ENCODE peak calls at places on chromosomes 1 and 21, in eight cellular contexts. One of them, this sample, is unnamed.

GRCh38 chr1:20271498-20272400 is 18.9 kb upstream of the VWA5B1 start:
- DNase-seq in endodermal cell: no peak
- DNase-seq in fibroblast of pulmonary artery: peak
- DNase-seq in psoas muscle: no peak
- DNase-seq in NB4: no peak
- DNase-seq in IMR-90: no peak
- DNase-seq in cardiac fibroblast: peak
- DNase-seq in BJ: no peak
- DNase-seq in this sample: peak

GRCh38 chr1:233244183-233244582 is 51.3 kb downstream of the PCNX2 start:
- DNase-seq in endodermal cell: no peak
- DNase-seq in fibroblast of pulmonary artery: peak
- DNase-seq in psoas muscle: no peak
- DNase-seq in NB4: no peak
- DNase-seq in IMR-90: peak
- DNase-seq in cardiac fibroblast: peak
- DNase-seq in BJ: peak
- DNase-seq in this sample: peak

GRCh38 chr1:247528812-247529474 is 7.3 kb downstream of the OR2C3 start:
- DNase-seq in endodermal cell: no peak
- DNase-seq in fibroblast of pulmonary artery: no peak
- DNase-seq in psoas muscle: no peak
- DNase-seq in NB4: no peak
- DNase-seq in IMR-90: no peak
- DNase-seq in cardiac fibroblast: no peak
- DNase-seq in BJ: no peak
- DNase-seq in this sample: no peak

GRCh38 chr21:16532841-16533240 is 803.1 kb downstream of the USP25 start:
- DNase-seq in endodermal cell: no peak
- DNase-seq in fibroblast of pulmonary artery: peak
- DNase-seq in psoas muscle: no peak
- DNase-seq in NB4: no peak
- DNase-seq in IMR-90: peak
- DNase-seq in cardiac fibroblast: peak
- DNase-seq in BJ: no peak
- DNase-seq in this sample: peak

GRCh38 chr21:34796518-34797201 is 127.9 kb downstream of the CLIC6 start:
- DNase-seq in endodermal cell: peak
- DNase-seq in fibroblast of pulmonary artery: no peak
- DNase-seq in psoas muscle: no peak
- DNase-seq in NB4: no peak
- DNase-seq in IMR-90: no peak
- DNase-seq in cardiac fibroblast: no peak
- DNase-seq in BJ: no peak
- DNase-seq in this sample: no peak

GRCh38 chr1:112501810-112502641 is 6.7 kb upstream of the WNT2B start:
- DNase-seq in endodermal cell: peak
- DNase-seq in fibroblast of pulmonary artery: peak
- DNase-seq in psoas muscle: peak
- DNase-seq in NB4: peak
- DNase-seq in IMR-90: peak
- DNase-seq in cardiac fibroblast: peak
- DNase-seq in BJ: no peak
- DNase-seq in this sample: peak

GRCh38 chr1:50271968-50272578 is 151.2 kb downstream of the DMRTA2 start:
- DNase-seq in endodermal cell: peak
- DNase-seq in fibroblast of pulmonary artery: no peak
- DNase-seq in psoas muscle: peak
- DNase-seq in NB4: peak
- DNase-seq in IMR-90: no peak
- DNase-seq in cardiac fibroblast: peak
- DNase-seq in BJ: no peak
- DNase-seq in this sample: no peak

GRCh38 chr1:167057297-167057688 is 32.9 kb downstream of the GPA33 start:
- DNase-seq in endodermal cell: peak
- DNase-seq in fibroblast of pulmonary artery: peak
- DNase-seq in psoas muscle: no peak
- DNase-seq in NB4: peak
- DNase-seq in IMR-90: peak
- DNase-seq in cardiac fibroblast: peak
- DNase-seq in BJ: no peak
- DNase-seq in this sample: peak

GRCh38 chr1:222892137-222892763 is 77.4 kb downstream of the DISP1 start:
- DNase-seq in endodermal cell: no peak
- DNase-seq in fibroblast of pulmonary artery: peak
- DNase-seq in psoas muscle: no peak
- DNase-seq in NB4: no peak
- DNase-seq in IMR-90: peak
- DNase-seq in cardiac fibroblast: peak
- DNase-seq in BJ: no peak
- DNase-seq in this sample: no peak

GRCh38 chr1:24149854-24150227 is 6.9 kb upstream of the IL22RA1 start:
- DNase-seq in endodermal cell: no peak
- DNase-seq in fibroblast of pulmonary artery: peak
- DNase-seq in psoas muscle: no peak
- DNase-seq in NB4: peak
- DNase-seq in IMR-90: peak
- DNase-seq in cardiac fibroblast: peak
- DNase-seq in BJ: no peak
- DNase-seq in this sample: peak

GRCh38 chr1:114024049-114024448 is 44.8 kb downstream of the OLFML3 start:
- DNase-seq in endodermal cell: peak
- DNase-seq in fibroblast of pulmonary artery: no peak
- DNase-seq in psoas muscle: no peak
- DNase-seq in NB4: no peak
- DNase-seq in IMR-90: no peak
- DNase-seq in cardiac fibroblast: no peak
- DNase-seq in BJ: no peak
- DNase-seq in this sample: peak

GRCh38 chr1:18119978-18120377 is 12.4 kb downstream of the IGSF21 start:
- DNase-seq in endodermal cell: no peak
- DNase-seq in fibroblast of pulmonary artery: no peak
- DNase-seq in psoas muscle: no peak
- DNase-seq in NB4: no peak
- DNase-seq in IMR-90: no peak
- DNase-seq in cardiac fibroblast: no peak
- DNase-seq in BJ: no peak
- DNase-seq in this sample: no peak

GRCh38 chr1:150973258-150973825 is 1.3 kb downstream of the CERS2 start:
- DNase-seq in endodermal cell: peak
- DNase-seq in fibroblast of pulmonary artery: no peak
- DNase-seq in psoas muscle: no peak
- DNase-seq in NB4: peak
- DNase-seq in IMR-90: no peak
- DNase-seq in cardiac fibroblast: no peak
- DNase-seq in BJ: no peak
- DNase-seq in this sample: no peak

GRCh38 chr1:152050886-152051764 is 14.3 kb upstream of the S100A11 start:
- DNase-seq in endodermal cell: no peak
- DNase-seq in fibroblast of pulmonary artery: no peak
- DNase-seq in psoas muscle: no peak
- DNase-seq in NB4: peak
- DNase-seq in IMR-90: peak
- DNase-seq in cardiac fibroblast: peak
- DNase-seq in BJ: no peak
- DNase-seq in this sample: peak

GRCh38 chr1:205592443-205593003 is 39.3 kb downstream of the ELK4 start:
- DNase-seq in endodermal cell: peak
- DNase-seq in fibroblast of pulmonary artery: no peak
- DNase-seq in psoas muscle: no peak
- DNase-seq in NB4: no peak
- DNase-seq in IMR-90: no peak
- DNase-seq in cardiac fibroblast: no peak
- DNase-seq in BJ: no peak
- DNase-seq in this sample: no peak

GRCh38 chr1:10472220-10473144 is at the start of gene DFFA:
- DNase-seq in endodermal cell: peak
- DNase-seq in fibroblast of pulmonary artery: peak
- DNase-seq in psoas muscle: peak
- DNase-seq in NB4: peak
- DNase-seq in IMR-90: peak
- DNase-seq in cardiac fibroblast: peak
- DNase-seq in BJ: peak
- DNase-seq in this sample: peak

GRCh38 chr1:10471411-10472219 is 714 bp downstream of the DFFA start:
- DNase-seq in endodermal cell: no peak
- DNase-seq in fibroblast of pulmonary artery: peak
- DNase-seq in psoas muscle: peak
- DNase-seq in NB4: peak
- DNase-seq in IMR-90: peak
- DNase-seq in cardiac fibroblast: peak
- DNase-seq in BJ: no peak
- DNase-seq in this sample: peak

GRCh38 chr1:10475510-10475909 is 760 bp downstream of the PEX14 start:
- DNase-seq in endodermal cell: no peak
- DNase-seq in fibroblast of pulmonary artery: no peak
- DNase-seq in psoas muscle: no peak
- DNase-seq in NB4: no peak
- DNase-seq in IMR-90: no peak
- DNase-seq in cardiac fibroblast: no peak
- DNase-seq in BJ: no peak
- DNase-seq in this sample: no peak

GRCh38 chr1:10474613-10475507 is at the start of gene PEX14:
- DNase-seq in endodermal cell: peak
- DNase-seq in fibroblast of pulmonary artery: peak
- DNase-seq in psoas muscle: peak
- DNase-seq in NB4: peak
- DNase-seq in IMR-90: peak
- DNase-seq in cardiac fibroblast: peak
- DNase-seq in BJ: peak
- DNase-seq in this sample: peak

GRCh38 chr1:10473145-10473765 is 926 bp upstream of the DFFA start:
- DNase-seq in endodermal cell: no peak
- DNase-seq in fibroblast of pulmonary artery: no peak
- DNase-seq in psoas muscle: no peak
- DNase-seq in NB4: no peak
- DNase-seq in IMR-90: no peak
- DNase-seq in cardiac fibroblast: no peak
- DNase-seq in BJ: no peak
- DNase-seq in this sample: no peak
- H3K4me3 ChIP-seq in endodermal cell: no peak
- H3K4me3 ChIP-seq in fibroblast of pulmonary artery: no peak
- H3K4me3 ChIP-seq in psoas muscle: peak
- H3K4me3 ChIP-seq in NB4: peak
- H3K4me3 ChIP-seq in IMR-90: no peak
- H3K4me3 ChIP-seq in cardiac fibroblast: no peak
- H3K4me3 ChIP-seq in BJ: no peak
- H3K4me3 ChIP-seq in this sample: no peak

DNA sequence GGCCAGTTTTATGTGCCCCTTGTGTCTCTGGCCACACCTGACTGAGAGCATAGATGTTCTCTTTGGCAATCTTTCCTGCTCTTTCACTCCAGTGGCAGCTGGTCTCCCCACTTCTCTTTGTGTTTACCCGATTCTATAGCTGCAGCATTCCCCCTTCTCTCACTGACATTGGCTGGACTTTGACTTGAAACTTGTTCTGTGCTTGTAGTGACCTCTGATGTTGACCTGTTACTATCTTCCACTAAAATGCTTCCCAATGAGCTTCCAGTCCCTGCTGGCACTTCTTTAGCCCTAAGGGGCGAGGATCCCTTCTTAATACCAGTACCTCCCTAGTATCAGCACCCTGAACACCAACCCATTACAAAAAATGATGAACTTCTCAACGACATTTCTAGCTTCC is 653.3 kb downstream of the LTN1 start:
- DNase-seq in endodermal cell: no peak
- DNase-seq in fibroblast of pulmonary artery: no peak
- DNase-seq in psoas muscle: no peak
- DNase-seq in NB4: no peak
- DNase-seq in IMR-90: no peak
- DNase-seq in cardiac fibroblast: no peak
- DNase-seq in BJ: no peak
- DNase-seq in this sample: no peak
- TF ChIP-seq CTCF in endodermal cell: no peak
- TF ChIP-seq CTCF in fibroblast of pulmonary artery: no peak
- TF ChIP-seq CTCF in psoas muscle: no peak
- TF ChIP-seq CTCF in NB4: no peak
- TF ChIP-seq CTCF in IMR-90: no peak
- TF ChIP-seq CTCF in cardiac fibroblast: no peak
- TF ChIP-seq CTCF in BJ: no peak
- TF ChIP-seq CTCF in this sample: no peak

GRCh38 chr1:37634554-37635308 is at the start of gene RSPO1:
- DNase-seq in endodermal cell: peak
- DNase-seq in fibroblast of pulmonary artery: peak
- DNase-seq in psoas muscle: no peak
- DNase-seq in NB4: peak
- DNase-seq in IMR-90: no peak
- DNase-seq in cardiac fibroblast: peak
- DNase-seq in BJ: no peak
- DNase-seq in this sample: peak
- H3K4me3 ChIP-seq in endodermal cell: no peak
- H3K4me3 ChIP-seq in fibroblast of pulmonary artery: no peak
- H3K4me3 ChIP-seq in psoas muscle: peak
- H3K4me3 ChIP-seq in NB4: no peak
- H3K4me3 ChIP-seq in IMR-90: peak
- H3K4me3 ChIP-seq in cardiac fibroblast: no peak
- H3K4me3 ChIP-seq in BJ: peak
- H3K4me3 ChIP-seq in this sample: peak

GRCh38 chr1:42456754-42457089 is 379 bp downstream of the PPCS start:
- DNase-seq in endodermal cell: no peak
- DNase-seq in fibroblast of pulmonary artery: peak
- DNase-seq in psoas muscle: peak
- DNase-seq in NB4: peak
- DNase-seq in IMR-90: peak
- DNase-seq in cardiac fibroblast: peak
- DNase-seq in BJ: peak
- DNase-seq in this sample: peak

GRCh38 chr1:42453386-42453785 is 2.4 kb downstream of the ZMYND12 start:
- DNase-seq in endodermal cell: no peak
- DNase-seq in fibroblast of pulmonary artery: no peak
- DNase-seq in psoas muscle: no peak
- DNase-seq in NB4: no peak
- DNase-seq in IMR-90: no peak
- DNase-seq in cardiac fibroblast: no peak
- DNase-seq in BJ: no peak
- DNase-seq in this sample: no peak

GRCh38 chr1:42454409-42454808 is 1.4 kb downstream of the ZMYND12 start:
- DNase-seq in endodermal cell: no peak
- DNase-seq in fibroblast of pulmonary artery: no peak
- DNase-seq in psoas muscle: no peak
- DNase-seq in NB4: no peak
- DNase-seq in IMR-90: no peak
- DNase-seq in cardiac fibroblast: no peak
- DNase-seq in BJ: no peak
- DNase-seq in this sample: no peak

DNA sequence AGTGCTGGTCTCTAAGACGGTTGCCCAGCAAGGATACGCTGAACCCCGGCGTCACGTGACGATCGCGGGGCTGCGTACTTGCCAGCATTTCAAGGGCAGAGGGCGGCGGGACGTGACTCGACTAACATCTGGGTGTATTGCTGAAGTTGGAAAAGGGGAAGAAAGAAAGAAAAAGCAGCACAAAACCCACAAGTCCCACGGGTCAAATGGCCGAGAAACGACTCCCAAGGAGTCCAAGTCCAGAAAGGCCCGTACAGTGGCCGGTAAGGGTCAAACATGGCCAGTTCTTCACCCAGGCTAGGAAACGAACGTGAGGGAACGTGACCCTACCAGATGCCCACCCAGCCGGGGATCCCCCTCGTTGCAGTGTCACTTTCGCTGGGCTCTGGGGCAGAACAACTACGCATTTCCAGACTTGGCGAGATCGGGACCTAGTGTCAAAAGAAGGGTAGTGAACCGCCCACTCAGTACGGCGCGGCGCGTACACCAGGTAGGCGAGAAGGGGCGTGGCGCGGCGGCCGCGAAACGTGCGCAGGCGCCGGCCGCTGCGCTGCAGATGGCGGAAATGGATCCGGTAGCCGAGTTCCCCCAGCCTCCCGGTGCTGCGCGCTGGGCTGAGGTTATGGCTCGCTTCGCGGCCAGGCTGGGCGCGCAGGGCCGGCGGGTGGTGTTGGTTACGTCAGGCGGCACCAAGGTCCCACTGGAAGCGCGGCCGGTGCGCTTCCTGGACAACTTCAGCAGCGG is at the start of the genes PPCS and ZMYND12:
- DNase-seq in endodermal cell: peak
- DNase-seq in fibroblast of pulmonary artery: peak
- DNase-seq in psoas muscle: peak
- DNase-seq in NB4: peak
- DNase-seq in IMR-90: peak
- DNase-seq in cardiac fibroblast: peak
- DNase-seq in BJ: peak
- DNase-seq in this sample: peak
- TF ChIP-seq CTCF in endodermal cell: no peak
- TF ChIP-seq CTCF in fibroblast of pulmonary artery: no peak
- TF ChIP-seq CTCF in psoas muscle: no peak
- TF ChIP-seq CTCF in NB4: no peak
- TF ChIP-seq CTCF in IMR-90: no peak
- TF ChIP-seq CTCF in cardiac fibroblast: no peak
- TF ChIP-seq CTCF in BJ: no peak
- TF ChIP-seq CTCF in this sample: peak